ENCODE peak calls at places on chromosomes 3 and 15, in seven cellular contexts. I is uterus; H is activated CD8-positive, alpha-beta T cell treated with anti-CD3 and anti-CD28 coated beads for 36 hours; D is psoas muscle; C is fibroblast of pulmonary artery; Y is cardiac fibroblast; X is BE2C. E is an unnamed sample.

GRCh38 chr3:153158961-153159735 is 2.9 kb upstream of the RAP2B start:
- DNase-seq in Y (no peak), C (no peak), I (no peak), D (no peak), X (no peak), H (no peak), E (no peak)

GRCh38 chr15:85474700-85475316 is 94.4 kb downstream of the AKAP13 start:
- DNase-seq in H (no peak), X (no peak), C (no peak), Y (no peak), I (no peak), D (no peak), E (no peak)

GRCh38 chr3:81132995-81133394 is 628.5 kb downstream of the GBE1 start:
- DNase-seq in Y (no peak), C (no peak), X (no peak), D (no peak), I (no peak), H (no peak), E (no peak)

GRCh38 chr3:32147509-32147908 is 41.1 kb downstream of the GPD1L start:
- DNase-seq in Y (peak; percentile 31), H (no peak), C (no peak), I (no peak), D (no peak), X (no peak), E (no peak)

GRCh38 chr3:145219355-145220196 is 941.4 kb downstream of the PLOD2 start:
- DNase-seq in H (no peak), Y (no peak), I (no peak), D (no peak), C (peak; percentile 4), X (peak; percentile 31), E (no peak)

GRCh38 chr3:110518031-110518430 is 553.6 kb upstream of the NECTIN3 start:
- DNase-seq in X (no peak), H (no peak), C (no peak), D (no peak), Y (no peak), I (no peak), E (no peak)

GRCh38 chr15:65156692-65157091 is 23.1 kb upstream of the PDCD7 start:
- DNase-seq in D (no peak), C (no peak), Y (no peak), X (no peak), H (no peak), I (no peak), E (no peak)

GRCh38 chr3:133570139-133570936 is 3.1 kb upstream of the CDV3 start:
- DNase-seq in H (no peak), I (no peak), X (no peak), C (peak; percentile 93), Y (peak; percentile 96), D (no peak), E (no peak)

GRCh38 chr3:169865176-169865800 is 4.4 kb downstream of the LRRC31 start:
- DNase-seq in X (no peak), H (peak; percentile 64), D (no peak), I (no peak), Y (no peak), C (no peak), E (no peak)

GRCh38 chr3:52978109-52978754 is 67.6 kb downstream of the SFMBT1 start:
- DNase-seq in C (no peak), D (no peak), Y (no peak), X (no peak), I (no peak), H (no peak), E (no peak)

GRCh38 chr3:141690366-141691072 is 47.6 kb upstream of the RNF7 start:
- DNase-seq in Y (no peak), D (no peak), I (no peak), X (no peak), H (no peak), C (no peak), E (no peak)

GRCh38 chr15:99247063-99247462 is 2.3 kb downstream of the TTC23 start:
- DNase-seq in C (no peak), D (no peak), H (no peak), Y (no peak), I (no peak), X (no peak), E (no peak)

GRCh38 chr3:175716451-175716850 is 857.3 kb downstream of the NAALADL2 start:
- DNase-seq in X (no peak), H (no peak), C (peak; percentile 1), D (no peak), Y (peak; percentile 40), I (no peak), E (no peak)

GRCh38 chr3:142098974-142099373 is 50.4 kb downstream of the TFDP2 start:
- DNase-seq in D (no peak), X (no peak), H (no peak), Y (no peak), I (no peak), C (no peak), E (no peak)

GRCh38 chr15:79849789-79850188 is 47.0 kb downstream of the MTHFS start:
- DNase-seq in C (peak; percentile 69), Y (peak; percentile 67), D (no peak), H (peak; percentile 43), X (peak; percentile 64), I (no peak), E (no peak)

GRCh38 chr3:138909904-138910303 is 37.0 kb downstream of the FOXL2 start:
- DNase-seq in I (no peak), H (no peak), D (no peak), X (no peak), Y (no peak), C (no peak), E (no peak)

GRCh38 chr3:58608648-58609047 is 31.5 kb upstream of the FAM107A start:
- DNase-seq in I (no peak), X (no peak), C (no peak), Y (no peak), D (no peak), H (no peak), E (no peak)

GRCh38 chr15:46280753-46281521 is 646.1 kb downstream of the SQOR start:
- DNase-seq in C (peak; percentile 29), H (no peak), Y (peak; percentile 7), I (no peak), D (no peak), X (peak; percentile 72), E (no peak)

DNA sequence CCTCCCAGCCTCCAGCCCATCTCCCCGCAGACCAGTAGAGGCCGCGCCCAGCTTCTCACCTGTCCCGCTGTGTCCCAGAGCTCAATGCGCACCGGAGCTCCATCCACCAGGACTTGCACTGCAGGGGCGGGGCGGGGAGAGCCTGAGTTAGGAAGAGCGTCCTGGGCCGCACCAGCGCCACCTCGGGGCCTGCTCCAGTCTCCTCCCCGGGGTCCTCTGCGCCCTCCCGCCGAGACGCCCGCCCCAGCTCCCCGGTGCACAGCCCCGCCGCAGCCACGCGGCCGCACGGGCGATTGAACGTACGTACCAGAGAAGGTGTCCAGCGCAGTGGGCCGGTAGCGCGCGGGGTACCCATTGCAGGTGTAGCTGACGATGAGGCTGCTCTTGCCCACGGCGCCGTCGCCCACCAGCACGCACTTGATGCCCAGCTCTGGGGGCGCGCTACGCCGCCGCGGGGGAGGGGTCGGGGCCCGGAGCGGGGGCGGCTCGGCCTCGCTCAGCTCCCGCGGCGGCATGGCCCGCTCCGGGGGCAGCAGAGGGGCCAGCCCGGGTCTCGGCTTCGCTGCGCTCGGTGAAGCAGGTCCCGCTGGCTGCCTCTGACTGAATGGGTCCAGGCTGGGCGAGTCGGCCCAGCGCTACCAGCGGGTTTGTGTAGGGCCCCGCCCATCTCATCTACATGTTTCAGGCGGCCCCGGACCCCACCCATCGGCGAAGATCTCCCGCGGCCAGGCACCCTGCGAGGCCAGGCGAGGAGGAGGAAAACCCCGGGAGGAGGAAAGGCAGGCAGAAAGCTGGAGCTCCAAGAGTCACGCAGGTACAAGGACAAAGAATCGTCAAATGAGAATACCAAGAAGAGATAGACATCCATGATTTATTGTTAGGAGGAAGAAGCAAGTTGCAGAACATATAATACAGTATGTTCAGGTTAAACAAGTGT is at the start of gene RHOV:
- DNase-seq in Y (peak; percentile 35), C (peak; percentile 37), X (peak; percentile 85), I (no peak), D (peak; percentile 44), H (peak; percentile 63), E (peak; percentile 28)
- TF ChIP-seq CTCF in Y (no peak), C (peak; percentile 7), X (peak; percentile 39), I (no peak), D (peak; percentile 22), H (peak; percentile 35), E (no peak)

DNA sequence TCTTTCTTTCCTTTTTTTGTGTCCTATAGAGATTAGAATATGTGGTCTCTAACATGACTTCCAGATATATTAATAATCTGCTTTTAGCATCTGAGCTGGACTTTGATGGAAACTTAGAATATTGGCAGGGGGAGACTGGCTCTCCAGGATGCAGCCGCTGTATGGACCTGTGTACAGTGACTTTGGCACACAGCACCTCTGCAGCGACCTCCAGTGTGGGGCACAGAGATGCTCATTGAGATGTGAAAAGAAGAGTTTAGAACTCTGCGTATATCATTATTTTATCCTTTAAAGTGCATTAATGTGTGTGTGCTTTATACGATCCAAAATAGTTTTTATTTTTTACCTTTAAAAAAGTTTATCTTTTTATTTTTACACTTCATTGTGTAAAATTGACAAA is 18.3 kb downstream of the CFAP161 start:
- DNase-seq in X (no peak), C (no peak), D (no peak), I (no peak), Y (no peak), H (no peak), E (no peak)
- TF ChIP-seq CTCF in X (peak; percentile 4), C (no peak), D (no peak), I (no peak), Y (no peak), H (no peak), E (no peak)

GRCh38 chr3:122415762-122416654 is at the start of gene WDR5B:
- DNase-seq in Y (peak; percentile 99), H (peak; percentile 99), X (peak; percentile 97), D (peak; percentile 97), I (peak; percentile 98), C (peak; percentile 98), E (peak; percentile 89)
- TF ChIP-seq CTCF in Y (no peak), H (no peak), X (no peak), D (peak; percentile 12), I (no peak), C (no peak), E (no peak)

DNA sequence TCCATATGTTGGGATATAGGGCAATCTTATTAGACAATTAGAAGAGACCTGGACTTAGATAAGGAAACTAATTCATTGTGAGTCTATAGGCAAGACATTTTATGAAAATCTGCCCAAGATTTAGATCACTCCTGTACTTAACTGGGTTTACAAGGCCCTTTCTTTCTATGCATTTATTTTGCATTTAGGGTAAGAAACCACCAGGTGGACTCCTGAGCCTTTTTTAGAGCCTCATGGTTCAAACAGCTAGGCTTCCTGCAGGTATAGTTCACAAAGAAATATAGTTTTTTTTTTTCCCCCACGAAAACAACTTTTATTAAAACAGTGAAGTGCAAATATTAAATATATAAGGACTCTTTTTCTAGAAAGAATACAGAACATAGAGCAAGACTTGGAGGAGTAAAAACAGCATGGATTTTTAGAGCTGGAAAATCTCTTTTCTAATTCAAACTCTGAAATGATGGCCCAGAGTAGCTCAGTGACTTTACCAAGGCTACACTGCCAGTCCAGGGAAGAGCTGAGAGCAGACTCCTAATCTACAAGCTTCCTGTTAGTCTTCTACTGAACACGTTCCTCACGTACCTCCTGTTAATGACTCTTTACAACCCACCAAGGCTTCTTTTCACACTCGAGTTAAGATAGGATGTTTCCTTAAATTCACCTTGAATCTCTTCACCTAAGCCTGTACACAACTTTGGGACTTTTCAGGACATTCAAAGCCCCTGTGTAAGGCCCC is 401.0 kb upstream of the ATP11B start:
- DNase-seq in D (no peak), C (no peak), I (no peak), Y (no peak), X (no peak), H (no peak), E (no peak)
- TF ChIP-seq CTCF in D (no peak), C (no peak), I (no peak), Y (no peak), X (peak; percentile 34), H (no peak), E (no peak)